ENCODE peak calls at places on chromosomes 2 and 18, in five cellular contexts. U is WTC11, Z is A549, F is HCT116, O is HFFc6. B is an unnamed sample.

GRCh38 chr2:191345788-191346187 is 100.6 kb downstream of the MYO1B start:
- DNase-seq in O (peak; percentile 18), Z (no peak), F (no peak), U (no peak), B (no peak)

GRCh38 chr2:127770973-127771735 is 39.8 kb downstream of the WDR33 start:
- DNase-seq in O (peak; percentile 94), F (no peak), U (no peak), Z (peak; percentile 66), B (peak; percentile 52)

GRCh38 chr2:177724398-177725287 is 332.1 kb downstream of the AGPS start:
- DNase-seq in F (peak; percentile 27), U (peak; percentile 72), Z (peak; percentile 44), O (peak; percentile 37), B (peak; percentile 5)

GRCh38 chr2:59034791-59035190 is 793.7 kb upstream of the FANCL start:
- DNase-seq in Z (no peak), U (no peak), F (no peak), O (no peak), B (no peak)

GRCh38 chr2:202036601-202037037 is 3.0 kb downstream of the FZD7 start:
- DNase-seq in O (no peak), Z (no peak), F (no peak), U (peak; percentile 38), B (no peak)

GRCh38 chr2:235627682-235628081 is 133.8 kb downstream of the AGAP1 start:
- DNase-seq in Z (no peak), U (no peak), F (no peak), O (no peak), B (no peak)

GRCh38 chr2:31051213-31052185 is 86.7 kb downstream of the GALNT14 start:
- DNase-seq in Z (no peak), U (no peak), F (no peak), O (no peak), B (no peak)

GRCh38 chr2:238521870-238522269 is 95.1 kb downstream of the ASB1 start:
- DNase-seq in F (no peak), Z (no peak), O (no peak), U (no peak), B (no peak)

GRCh38 chr2:8805278-8806045 is 32.0 kb downstream of the KIDINS220 start:
- DNase-seq in U (no peak), O (no peak), Z (no peak), F (no peak), B (no peak)

GRCh38 chr2:112187805-112188596 is 49.8 kb downstream of the FBLN7 start:
- DNase-seq in O (no peak), F (peak; percentile 13), Z (no peak), U (no peak), B (no peak)

GRCh38 chr2:239455436-239456203 is 54.8 kb upstream of the HDAC4 start:
- DNase-seq in U (no peak), Z (no peak), O (no peak), F (no peak), B (no peak)

GRCh38 chr2:216485237-216485636 is 13.4 kb upstream of the RPL37A start:
- DNase-seq in F (no peak), U (no peak), O (no peak), Z (no peak), B (no peak)

GRCh38 chr2:181354626-181355025 is 102.6 kb upstream of the ITGA4 start:
- DNase-seq in F (no peak), O (peak; percentile 72), Z (peak; percentile 3), U (no peak), B (peak; percentile 32)

GRCh38 chr2:211822686-211823335 is 715.8 kb downstream of the ERBB4 start:
- DNase-seq in O (no peak), F (no peak), Z (no peak), U (no peak), B (no peak)

GRCh38 chr2:230714122-230714453 is 1.4 kb downstream of the CAB39 start:
- DNase-seq in F (no peak), Z (peak; percentile 24), U (no peak), O (peak; percentile 78), B (no peak)

GRCh38 chr18:27239669-27240068 is 54.6 kb upstream of the CHST9 start:
- DNase-seq in U (no peak), Z (no peak), O (no peak), F (no peak), B (no peak)

GRCh38 chr2:158953926-158954763 is 14.3 kb upstream of the TANC1 start:
- DNase-seq in O (peak; percentile 73), Z (peak; percentile 87), U (no peak), F (no peak), B (peak; percentile 70)

GRCh38 chr2:173612354-173612753 is 257.7 kb downstream of the CDCA7 start:
- DNase-seq in Z (no peak), U (no peak), O (no peak), F (no peak), B (no peak)

GRCh38 chr2:109157563-109158105 is 28.6 kb downstream of the SH3RF3 start:
- DNase-seq in F (no peak), O (no peak), U (no peak), Z (no peak), B (no peak)

GRCh38 chr2:64859208-64860161 is 129.7 kb upstream of the SLC1A4 start:
- DNase-seq in O (peak; percentile 81), U (peak; percentile 72), Z (peak; percentile 83), F (peak; percentile 63), B (peak; percentile 92)

GRCh38 chr2:8277921-8278571 is 403.8 kb upstream of the ID2 start:
- DNase-seq in U (no peak), F (no peak), O (no peak), Z (no peak), B (no peak)

GRCh38 chr2:181430406-181431199 is 26.6 kb upstream of the ITGA4 start:
- DNase-seq in O (peak; percentile 1), Z (peak; percentile 9), F (no peak), U (no peak), B (no peak)

GRCh38 chr2:230924470-230925341 is at the start of gene GPR55:
- DNase-seq in U (peak; percentile 72), F (no peak), Z (no peak), O (no peak), B (no peak)

GRCh38 chr2:39508243-39508642 is 71.2 kb upstream of the MAP4K3 start:
- DNase-seq in O (peak; percentile 67), F (no peak), Z (no peak), U (no peak), B (no peak)

GRCh38 chr18:49813071-49813320 is 337 bp downstream of the ACAA2 start:
- DNase-seq in U (peak; percentile 30), Z (peak; percentile 20), O (no peak), F (no peak), B (peak; percentile 0)

GRCh38 chr2:20443276-20443920 is 3.5 kb upstream of the RHOB start:
- DNase-seq in U (no peak), Z (peak; percentile 88), O (no peak), F (no peak), B (no peak)

GRCh38 chr2:88638743-88639142 is 11.5 kb upstream of the EIF2AK3 start:
- DNase-seq in U (no peak), Z (no peak), F (no peak), O (peak; percentile 12), B (no peak)

GRCh38 chr2:37816686-37817085 is 108.4 kb upstream of the RMDN2 start:
- DNase-seq in O (no peak), U (no peak), Z (no peak), F (no peak), B (no peak)

GRCh38 chr2:128433911-128434550 is 115.4 kb upstream of the HS6ST1 start:
- DNase-seq in O (no peak), F (no peak), Z (no peak), U (no peak), B (no peak)

GRCh38 chr2:231189571-231190495 is 8.6 kb upstream of the ARMC9 start:
- DNase-seq in Z (no peak), F (no peak), O (no peak), U (peak; percentile 38), B (no peak)

GRCh38 chr2:233807215-233807865 is 29.2 kb downstream of the MROH2A start:
- DNase-seq in F (no peak), U (no peak), O (no peak), Z (no peak), B (no peak)

DNA sequence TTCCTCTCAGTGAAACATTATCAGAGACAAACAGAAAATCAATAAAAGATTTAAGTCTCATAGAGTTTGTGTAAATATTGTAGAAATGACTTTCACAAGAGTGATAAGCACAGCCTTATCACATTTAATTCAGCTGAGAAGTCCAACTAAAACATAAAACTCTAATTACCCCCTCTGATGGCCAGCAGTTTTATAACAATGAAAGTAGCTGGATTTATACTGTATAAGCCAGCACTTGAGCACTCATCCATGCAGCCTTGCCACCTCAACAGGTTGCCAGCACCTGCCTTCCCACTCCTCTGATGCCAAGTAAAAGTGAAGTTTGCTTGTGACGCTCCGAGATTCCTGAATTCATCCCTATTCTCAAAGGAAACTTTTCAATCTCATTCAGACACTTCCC is 103.0 kb upstream of the STK39 start:
- DNase-seq in Z (no peak), F (no peak), O (no peak), U (no peak), B (no peak)
- TF ChIP-seq CTCF in Z (no peak), F (no peak), O (no peak), U (no peak), B (no peak)

GRCh38 chr18:21851327-21851961 is 110.9 kb downstream of the MIB1 start:
- DNase-seq in Z (peak; percentile 13), U (no peak), F (no peak), O (peak; percentile 21), B (no peak)
- TF ChIP-seq CTCF in Z (peak; percentile 50), U (no peak), F (peak; percentile 19), O (peak; percentile 72), B (peak; percentile 30)

GRCh38 chr2:175135177-175135576 is 32.8 kb downstream of the ATF2 start:
- DNase-seq in F (no peak), Z (no peak), U (no peak), O (no peak), B (no peak)
- TF ChIP-seq CTCF in F (peak; percentile 2), Z (no peak), U (no peak), O (peak; percentile 45), B (no peak)

GRCh38 chr2:139031722-139032121 is 251.5 kb upstream of the NXPH2 start:
- DNase-seq in Z (peak; percentile 8), U (peak; percentile 32), O (no peak), F (peak; percentile 48), B (no peak)
- TF ChIP-seq CTCF in Z (no peak), U (no peak), O (no peak), F (peak; percentile 54), B (no peak)

GRCh38 chr2:46249654-46250053 is 47.6 kb upstream of the EPAS1 start:
- DNase-seq in O (no peak), U (no peak), Z (no peak), F (no peak), B (no peak)
- TF ChIP-seq CTCF in O (peak; percentile 47), U (no peak), Z (no peak), F (no peak), B (no peak)

B was measured in AG09319.